ENCODE peak calls at places on chromosomes 3 and 15, in ten cellular contexts. G is cardiac fibroblast, F is omental fat pad, A is hepatocyte, B is tibial nerve, R is HCT116, N is fibroblast of villous mesenchyme, Q is fibroblast of the aortic adventitia, Y is AG10803, D is fibroblast of lung. U is an unnamed sample.

GRCh38 chr3:150278843-150279341 is 129.2 kb upstream of the TSC22D2 start:
- DNase-seq in G (no peak), F (no peak), A (peak; percentile 60), B (no peak), R (no peak), N (peak; percentile 47), Q (no peak), Y (no peak), D (no peak), U (no peak)

GRCh38 chr3:147113293-147114045 is 292.9 kb downstream of the ZIC4 start:
- DNase-seq in G (peak; percentile 57), F (no peak), A (no peak), B (no peak), R (no peak), N (peak; percentile 65), Q (peak; percentile 94), Y (peak; percentile 92), D (peak; percentile 93), U (no peak)

GRCh38 chr15:75791337-75791713 is 51.9 kb upstream of the UBE2Q2 start:
- DNase-seq in G (no peak), F (no peak), A (no peak), B (no peak), R (no peak), N (no peak), Q (no peak), Y (no peak), D (no peak), U (no peak)

GRCh38 chr15:70742928-70743327 is 20.4 kb downstream of the UACA start:
- DNase-seq in G (no peak), F (no peak), A (no peak), B (no peak), R (no peak), N (peak; percentile 51), Q (no peak), Y (peak; percentile 15), D (peak; percentile 36), U (no peak)

GRCh38 chr15:73560501-73561117 is 72.6 kb downstream of the NPTN start:
- DNase-seq in G (peak; percentile 87), F (no peak), A (peak; percentile 76), B (no peak), R (peak; percentile 46), N (peak; percentile 85), Q (peak; percentile 89), Y (peak; percentile 70), D (peak; percentile 90), U (no peak)

GRCh38 chr3:19757773-19758172 is 176.2 kb downstream of the EFHB start:
- DNase-seq in G (no peak), F (no peak), A (no peak), B (no peak), R (no peak), N (no peak), Q (no peak), Y (no peak), D (no peak), U (no peak)

GRCh38 chr3:118981494-118982134 is 53.0 kb downstream of the IGSF11 start:
- DNase-seq in G (no peak), F (no peak), A (no peak), B (no peak), R (no peak), N (no peak), Q (no peak), Y (no peak), D (no peak), U (no peak)

GRCh38 chr3:120393761-120394160 is 44.6 kb upstream of the LRRC58 start:
- DNase-seq in G (no peak), F (no peak), A (no peak), B (no peak), R (no peak), N (no peak), Q (no peak), Y (no peak), D (no peak), U (no peak)

GRCh38 chr15:74541494-74542191 is 623 bp downstream of the ARID3B start:
- DNase-seq in G (peak; percentile 16), F (peak; percentile 26), A (peak; percentile 75), B (no peak), R (no peak), N (peak; percentile 41), Q (peak; percentile 25), Y (peak; percentile 44), D (peak; percentile 40), U (no peak)

GRCh38 chr3:53495518-53496501 is 1.4 kb downstream of the CACNA1D start:
- DNase-seq in G (no peak), F (no peak), A (peak; percentile 42), B (no peak), R (no peak), N (no peak), Q (no peak), Y (no peak), D (no peak), U (no peak)

GRCh38 chr3:150890320-150890719 is 14.9 kb downstream of the MINDY4B start:
- DNase-seq in G (peak; percentile 27), F (no peak), A (no peak), B (no peak), R (no peak), N (peak; percentile 62), Q (peak; percentile 32), Y (peak; percentile 60), D (peak; percentile 72), U (no peak)

GRCh38 chr15:41493205-41493901 is at the start of gene ITPKA:
- DNase-seq in G (peak; percentile 69), F (peak; percentile 60), A (peak; percentile 88), B (peak; percentile 16), R (no peak), N (peak; percentile 74), Q (peak; percentile 40), Y (peak; percentile 48), D (peak; percentile 79), U (peak; percentile 82)

GRCh38 chr15:39584266-39584659 is 3.4 kb downstream of the THBS1 start:
- DNase-seq in G (no peak), F (no peak), A (no peak), B (no peak), R (no peak), N (no peak), Q (no peak), Y (no peak), D (no peak), U (no peak)

GRCh38 chr3:162492446-162493081 is 996.0 kb downstream of the OTOL1 start:
- DNase-seq in G (peak; percentile 60), F (no peak), A (no peak), B (no peak), R (no peak), N (peak; percentile 87), Q (peak; percentile 67), Y (peak; percentile 93), D (peak; percentile 34), U (no peak)

GRCh38 chr3:17075358-17075757 is 190.6 kb downstream of the PLCL2 start:
- DNase-seq in G (no peak), F (no peak), A (no peak), B (no peak), R (no peak), N (no peak), Q (no peak), Y (no peak), D (no peak), U (no peak)

GRCh38 chr3:42229942-42230688 is 35.9 kb downstream of the CCK start:
- DNase-seq in G (peak; percentile 70), F (no peak), A (peak; percentile 67), B (no peak), R (peak; percentile 34), N (peak; percentile 55), Q (peak; percentile 75), Y (peak; percentile 60), D (peak; percentile 71), U (no peak)
- TF ChIP-seq CTCF in G (peak; percentile 58), F (peak; percentile 6), A (peak; percentile 73), B (peak; percentile 38), R (peak; percentile 87), N (peak; percentile 57), Q (peak; percentile 56), Y (peak; percentile 74), D (peak; percentile 60), U (peak; percentile 61)

DNA sequence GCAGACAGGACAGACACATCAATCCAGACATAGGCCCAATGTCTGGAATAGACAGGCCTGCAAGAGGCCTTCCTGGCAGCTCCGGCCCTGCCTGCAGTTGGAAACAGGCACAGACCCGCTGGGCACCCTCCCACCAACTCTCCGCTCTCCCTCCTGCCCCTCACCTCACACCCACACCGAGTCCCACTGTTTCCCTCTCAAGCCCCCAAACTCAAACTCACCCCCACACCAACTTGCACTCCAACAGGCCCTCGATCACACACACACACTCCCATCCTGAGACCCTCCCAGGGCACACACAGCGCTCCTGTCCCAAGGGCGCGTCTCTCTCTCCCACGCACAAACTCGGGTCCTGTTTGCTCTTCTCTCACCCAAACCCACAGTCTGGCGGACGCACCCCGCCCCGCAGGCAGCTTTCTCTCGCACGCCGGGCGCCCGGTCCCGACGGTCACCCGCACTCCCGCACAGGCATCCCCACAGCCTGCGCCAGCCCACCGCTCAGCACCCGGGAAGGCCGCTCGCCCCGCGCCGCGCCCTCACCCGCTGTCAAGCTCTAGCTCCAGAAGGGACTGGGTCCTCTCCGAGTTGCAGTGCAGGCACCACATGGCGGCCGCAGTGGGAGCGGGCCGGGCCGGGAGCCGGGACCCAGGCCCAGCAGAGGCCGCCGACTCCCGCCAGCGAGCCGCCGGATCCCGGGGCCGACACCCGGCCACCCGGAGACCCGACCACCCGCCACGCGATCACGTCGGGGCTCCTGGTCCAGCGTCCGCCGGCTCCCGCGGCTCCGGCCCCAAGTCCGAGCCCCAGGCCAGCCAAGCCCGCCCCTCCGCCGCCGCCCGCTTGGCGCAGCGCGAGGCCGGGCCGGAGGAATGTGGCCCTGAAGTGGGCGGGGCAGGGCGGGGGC is 106.1 kb downstream of the IQSEC1 start:
- DNase-seq in G (peak; percentile 39), F (no peak), A (peak; percentile 34), B (no peak), R (no peak), N (peak; percentile 25), Q (peak; percentile 25), Y (peak; percentile 33), D (peak; percentile 18), U (no peak)
- TF ChIP-seq CTCF in G (no peak), F (no peak), A (no peak), B (no peak), R (no peak), N (no peak), Q (no peak), Y (no peak), D (no peak), U (no peak)

DNA sequence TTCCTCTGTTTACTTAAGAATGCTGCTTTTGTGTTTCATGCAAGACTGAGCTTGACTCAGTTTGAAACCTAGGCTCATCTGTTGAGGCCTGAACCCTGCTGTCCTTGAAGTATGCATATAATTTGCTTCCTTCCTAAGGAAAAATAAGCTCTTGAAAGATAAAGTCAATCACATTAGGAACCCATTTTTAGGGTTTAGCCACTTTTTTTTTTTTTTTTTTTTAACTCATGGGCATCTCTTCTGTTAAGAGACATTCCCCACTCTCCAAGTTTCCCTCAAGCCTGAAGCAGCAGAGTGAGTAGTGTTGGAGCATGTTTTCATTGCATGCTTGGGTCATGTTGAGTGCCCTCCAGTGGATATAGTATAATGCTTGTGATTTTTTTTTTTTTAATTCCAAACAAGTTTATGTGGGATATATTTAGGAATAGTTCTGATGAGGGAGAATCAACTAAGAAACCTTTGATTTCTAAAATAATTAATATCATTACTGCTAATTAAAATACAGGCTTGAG is 3.6 kb downstream of the CTNNB1 start:
- DNase-seq in G (peak; percentile 75), F (no peak), A (peak; percentile 53), B (no peak), R (no peak), N (peak; percentile 51), Q (peak; percentile 68), Y (peak; percentile 61), D (peak; percentile 70), U (no peak)
- TF ChIP-seq CTCF in G (peak; percentile 32), F (no peak), A (peak; percentile 64), B (peak; percentile 38), R (peak; percentile 18), N (peak; percentile 31), Q (peak; percentile 51), Y (peak; percentile 60), D (peak; percentile 45), U (peak; percentile 43)

GRCh38 chr15:62618432-62618831 is 424.1 kb upstream of the TPM1 start:
- DNase-seq in G (peak; percentile 49), F (no peak), A (peak; percentile 41), B (no peak), R (no peak), N (peak; percentile 65), Q (peak; percentile 83), Y (peak; percentile 90), D (peak; percentile 61), U (no peak)
- TF ChIP-seq CTCF in G (peak; percentile 61), F (no peak), A (peak; percentile 16), B (no peak), R (no peak), N (peak; percentile 52), Q (peak; percentile 72), Y (peak; percentile 77), D (peak; percentile 54), U (no peak)

U was measured in D721Med.